ENCODE peak calls at places on chromosome 12, in four cellular contexts. One of them, this sample, is unnamed.

GRCh38 chr12:212383-212798 is 1.6 kb downstream of the SLC6A12 start:
- DNase-seq in mesenchymal stem cell: no peak
- DNase-seq in H9: no peak
- DNase-seq in H1: no peak
- DNase-seq in this sample: no peak

GRCh38 chr12:116150001-116150400 is 127.5 kb downstream of the MED13L start:
- DNase-seq in mesenchymal stem cell: peak; percentile 41
- DNase-seq in H9: no peak
- DNase-seq in H1: no peak
- DNase-seq in this sample: peak; percentile 67

GRCh38 chr12:103742349-103742784 is 98.7 kb downstream of the NT5DC3 start:
- DNase-seq in mesenchymal stem cell: no peak
- DNase-seq in H9: no peak
- DNase-seq in H1: no peak
- DNase-seq in this sample: no peak

GRCh38 chr12:107847830-107848229 is 73.3 kb downstream of the ASCL4 start:
- DNase-seq in mesenchymal stem cell: no peak
- DNase-seq in H9: no peak
- DNase-seq in H1: no peak
- DNase-seq in this sample: no peak

GRCh38 chr12:89568484-89568883 is 42.6 kb upstream of the POC1B start:
- DNase-seq in mesenchymal stem cell: no peak
- DNase-seq in H9: no peak
- DNase-seq in H1: no peak
- DNase-seq in this sample: no peak

GRCh38 chr12:50057896-50058670 is 687 bp downstream of the ASIC1 start:
- DNase-seq in mesenchymal stem cell: no peak
- DNase-seq in H9: peak; percentile 29
- DNase-seq in H1: peak; percentile 46
- DNase-seq in this sample: no peak

GRCh38 chr12:121784460-121784859 is 9.0 kb downstream of the RHOF start:
- DNase-seq in mesenchymal stem cell: peak; percentile 83
- DNase-seq in H9: no peak
- DNase-seq in H1: no peak
- DNase-seq in this sample: peak; percentile 63

GRCh38 chr12:26630546-26631027 is 202.4 kb downstream of the ITPR2 start:
- DNase-seq in mesenchymal stem cell: peak; percentile 63
- DNase-seq in H9: no peak
- DNase-seq in H1: no peak
- DNase-seq in this sample: peak; percentile 52

GRCh38 chr12:53295891-53296219 is 513 bp downstream of the PFDN5 start:
- DNase-seq in mesenchymal stem cell: no peak
- DNase-seq in H9: no peak
- DNase-seq in H1: no peak
- DNase-seq in this sample: no peak

GRCh38 chr12:53300187-53300586 is 692 bp downstream of the MYG1 start:
- DNase-seq in mesenchymal stem cell: peak; percentile 82
- DNase-seq in H9: no peak
- DNase-seq in H1: no peak
- DNase-seq in this sample: no peak

GRCh38 chr12:53298154-53298553 is 1.3 kb upstream of the MYG1 start:
- DNase-seq in mesenchymal stem cell: peak; percentile 85
- DNase-seq in H9: no peak
- DNase-seq in H1: no peak
- DNase-seq in this sample: peak; percentile 91

GRCh38 chr12:53299454-53300180 is at the start of gene MYG1:
- DNase-seq in mesenchymal stem cell: peak; percentile 92
- DNase-seq in H9: peak; percentile 98
- DNase-seq in H1: peak; percentile 87
- DNase-seq in this sample: peak; percentile 55

DNA sequence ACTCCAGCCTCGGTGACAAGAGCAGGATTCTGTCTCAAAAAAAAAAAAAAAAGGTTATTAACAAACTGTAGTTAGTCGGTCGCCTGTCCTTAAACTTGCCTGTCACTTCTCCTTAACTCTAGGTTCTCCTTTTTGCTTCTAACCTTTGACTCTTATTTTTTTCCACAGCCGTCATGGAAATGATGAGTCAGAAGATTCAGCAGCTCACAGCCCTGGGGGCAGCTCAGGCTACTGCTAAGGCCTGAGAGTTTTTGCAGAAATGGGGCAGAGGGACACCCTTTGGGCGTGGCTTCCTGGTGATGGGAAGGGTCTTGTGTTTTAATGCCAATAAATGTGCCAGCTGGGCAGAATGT is 418 bp upstream of the MYG1 start:
- DNase-seq in mesenchymal stem cell: peak; percentile 95
- DNase-seq in H9: no peak
- DNase-seq in H1: no peak
- DNase-seq in this sample: peak; percentile 99
- H4K91ac ChIP-seq in mesenchymal stem cell: no peak overlapping the region
- H4K91ac ChIP-seq in H9: no peak overlapping the region
- H4K91ac ChIP-seq in H1: no peak overlapping the region
- H4K91ac ChIP-seq in this sample: peak overlapping the region; percentile 64

DNA sequence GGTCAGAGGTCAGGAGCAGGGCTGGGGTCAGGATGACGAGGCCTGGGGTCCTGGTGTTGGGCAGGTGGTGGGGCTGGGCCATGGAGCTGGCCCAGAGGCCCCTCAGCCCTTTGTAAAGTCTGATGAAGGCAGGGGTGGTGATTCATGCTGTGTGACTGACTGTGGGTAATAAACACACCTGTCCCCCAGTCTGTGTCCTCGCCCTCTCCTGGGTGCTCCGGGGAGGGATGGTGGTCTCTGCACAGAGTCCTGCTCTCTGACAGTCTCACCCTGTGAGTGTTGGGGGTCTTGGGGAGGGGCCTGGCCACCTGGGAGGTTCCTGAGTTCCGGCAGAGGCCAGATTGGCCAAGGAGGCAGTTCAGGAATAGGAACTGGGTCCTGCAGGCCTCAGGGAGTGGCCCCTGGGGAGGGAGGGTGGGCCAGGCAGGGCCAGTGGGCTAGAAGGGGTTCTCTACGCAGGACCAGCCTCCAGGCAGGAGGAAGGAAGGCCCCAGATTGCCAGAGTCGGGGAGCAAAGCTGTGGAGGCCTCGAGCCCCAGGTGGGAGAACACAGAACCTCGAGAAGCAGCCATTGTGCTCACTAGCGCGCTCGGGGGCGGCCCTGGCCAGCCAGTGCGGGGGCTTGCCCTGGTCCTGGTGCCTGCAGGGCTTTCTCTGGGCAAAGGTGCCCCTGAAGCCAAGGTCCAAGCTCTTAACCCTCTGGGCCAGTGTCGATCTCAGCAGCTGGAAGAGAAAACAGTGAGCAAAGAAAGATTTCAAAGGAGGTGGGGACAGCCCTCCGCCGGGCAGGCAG is 14.4 kb downstream of the ACADS start:
- DNase-seq in mesenchymal stem cell: no peak
- DNase-seq in H9: no peak
- DNase-seq in H1: no peak
- DNase-seq in this sample: no peak
- H3K14ac ChIP-seq in mesenchymal stem cell: no peak overlapping the region
- H3K14ac ChIP-seq in H9: no peak overlapping the region
- H3K14ac ChIP-seq in H1: no peak overlapping the region
- H3K14ac ChIP-seq in this sample: no peak overlapping the region

GRCh38 chr12:93456077-93456476 is 11.2 kb upstream of the MRPL42 start:
- DNase-seq in mesenchymal stem cell: no peak
- DNase-seq in H9: no peak
- DNase-seq in H1: no peak
- DNase-seq in this sample: no peak

GRCh38 chr12:93451423-93452158 is 9.8 kb upstream of the UBE2N start:
- DNase-seq in mesenchymal stem cell: no peak
- DNase-seq in H9: no peak
- DNase-seq in H1: no peak
- DNase-seq in this sample: no peak

GRCh38 chr12:93448796-93449195 is 7.0 kb upstream of the UBE2N start:
- DNase-seq in mesenchymal stem cell: no peak
- DNase-seq in H9: no peak
- DNase-seq in H1: no peak
- DNase-seq in this sample: no peak

GRCh38 chr12:93449277-93449676 is 7.5 kb upstream of the UBE2N start:
- DNase-seq in mesenchymal stem cell: no peak
- DNase-seq in H9: no peak
- DNase-seq in H1: no peak
- DNase-seq in this sample: no peak

DNA sequence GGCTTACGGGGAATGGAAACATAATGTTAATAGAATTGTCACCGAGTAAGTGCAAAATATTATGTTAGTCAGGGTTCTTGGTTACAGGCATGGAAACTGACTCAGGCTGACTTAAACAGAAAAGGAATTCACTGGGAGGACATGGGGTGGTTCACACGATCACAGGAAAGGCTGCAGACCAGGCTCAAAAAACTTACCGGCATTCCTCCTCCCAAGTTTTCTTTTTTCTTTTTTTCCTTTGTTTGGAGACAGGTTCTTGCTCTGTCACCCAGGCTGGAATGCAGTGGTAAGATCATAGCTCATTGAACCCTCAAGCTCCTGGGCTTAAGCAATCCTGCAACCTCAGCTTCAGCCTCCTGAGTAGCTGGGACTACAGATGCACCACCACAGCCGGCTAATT is 11.9 kb upstream of the UBE2N start:
- DNase-seq in mesenchymal stem cell: peak; percentile 37
- DNase-seq in H9: no peak
- DNase-seq in H1: no peak
- DNase-seq in this sample: no peak
- H2BK5ac ChIP-seq in mesenchymal stem cell: no peak overlapping the region
- H2BK5ac ChIP-seq in H9: no peak overlapping the region
- H2BK5ac ChIP-seq in H1: no peak overlapping the region
- H2BK5ac ChIP-seq in this sample: peak overlapping the region; percentile 31

GRCh38 chr12:99768758-99769157 is 121.2 kb downstream of the GARIN6 start:
- DNase-seq in mesenchymal stem cell: no peak
- DNase-seq in H9: no peak
- DNase-seq in H1: no peak
- DNase-seq in this sample: peak; percentile 30

GRCh38 chr12:99771659-99772058 is 124.1 kb downstream of the GARIN6 start:
- DNase-seq in mesenchymal stem cell: no peak
- DNase-seq in H9: no peak
- DNase-seq in H1: no peak
- DNase-seq in this sample: no peak

GRCh38 chr12:99767809-99768208 is 120.3 kb downstream of the GARIN6 start:
- DNase-seq in mesenchymal stem cell: peak; percentile 23
- DNase-seq in H9: no peak
- DNase-seq in H1: no peak
- DNase-seq in this sample: peak; percentile 40

GRCh38 chr12:99769581-99769980 is 122.0 kb downstream of the GARIN6 start:
- DNase-seq in mesenchymal stem cell: no peak
- DNase-seq in H9: no peak
- DNase-seq in H1: no peak
- DNase-seq in this sample: no peak

GRCh38 chr12:99772274-99772673 is 124.7 kb downstream of the GARIN6 start:
- DNase-seq in mesenchymal stem cell: no peak
- DNase-seq in H9: no peak
- DNase-seq in H1: no peak
- DNase-seq in this sample: peak; percentile 18
- H4K91ac ChIP-seq in mesenchymal stem cell: no peak overlapping the region
- H4K91ac ChIP-seq in H9: no peak overlapping the region
- H4K91ac ChIP-seq in H1: no peak overlapping the region
- H4K91ac ChIP-seq in this sample: no peak overlapping the region

GRCh38 chr12:57230381-57231155 is 1.1 kb downstream of the SHMT2 start:
- DNase-seq in mesenchymal stem cell: no peak
- DNase-seq in H9: no peak
- DNase-seq in H1: no peak
- DNase-seq in this sample: no peak

GRCh38 chr12:57232156-57232756 is 2.7 kb downstream of the SHMT2 start:
- DNase-seq in mesenchymal stem cell: no peak
- DNase-seq in H9: no peak
- DNase-seq in H1: no peak
- DNase-seq in this sample: no peak

GRCh38 chr12:57233357-57234232 is 4.1 kb downstream of the SHMT2 start:
- DNase-seq in mesenchymal stem cell: peak; percentile 74
- DNase-seq in H9: no peak
- DNase-seq in H1: no peak
- DNase-seq in this sample: no peak

GRCh38 chr12:57229634-57230380 is at the start of gene SHMT2:
- DNase-seq in mesenchymal stem cell: peak; percentile 96
- DNase-seq in H9: peak; percentile 98
- DNase-seq in H1: peak; percentile 94
- DNase-seq in this sample: peak; percentile 97

DNA sequence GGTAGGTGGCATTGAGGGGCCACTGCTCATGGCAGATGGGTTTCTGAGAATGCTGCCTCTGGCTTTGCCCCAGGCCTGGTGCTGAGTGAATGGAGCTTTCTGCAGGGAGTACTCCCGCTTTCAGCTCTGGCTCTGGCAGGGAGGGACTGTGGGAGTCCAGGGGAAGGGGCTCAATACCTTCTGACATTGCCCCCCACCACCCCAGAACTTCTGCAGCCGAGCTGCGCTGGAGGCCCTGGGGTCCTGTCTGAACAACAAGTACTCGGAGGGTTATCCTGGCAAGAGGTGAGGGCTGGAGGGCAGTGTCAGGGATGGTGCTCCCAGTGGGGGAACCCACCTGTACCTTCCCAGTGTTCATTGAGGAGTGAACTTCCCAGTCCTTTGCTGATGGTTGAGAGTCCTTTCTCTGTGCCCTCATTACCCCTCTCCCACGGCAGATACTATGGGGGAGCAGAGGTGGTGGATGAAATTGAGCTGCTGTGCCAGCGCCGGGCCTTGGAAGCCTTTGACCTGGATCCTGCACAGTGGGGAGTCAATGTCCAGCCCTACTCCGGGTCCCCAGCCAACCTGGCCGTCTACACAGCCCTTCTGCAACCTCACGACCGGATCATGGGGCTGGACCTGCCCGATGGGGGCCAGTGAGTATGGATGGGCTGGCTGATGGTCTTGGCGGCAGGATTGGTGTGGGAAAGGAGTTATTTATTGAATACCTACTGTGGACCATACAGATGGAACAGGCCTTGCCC is 1.9 kb downstream of the SHMT2 start:
- DNase-seq in mesenchymal stem cell: no peak
- DNase-seq in H9: no peak
- DNase-seq in H1: no peak
- DNase-seq in this sample: no peak
- H3K14ac ChIP-seq in mesenchymal stem cell: no peak overlapping the region
- H3K14ac ChIP-seq in H9: no peak overlapping the region
- H3K14ac ChIP-seq in H1: no peak overlapping the region
- H3K14ac ChIP-seq in this sample: no peak overlapping the region

DNA sequence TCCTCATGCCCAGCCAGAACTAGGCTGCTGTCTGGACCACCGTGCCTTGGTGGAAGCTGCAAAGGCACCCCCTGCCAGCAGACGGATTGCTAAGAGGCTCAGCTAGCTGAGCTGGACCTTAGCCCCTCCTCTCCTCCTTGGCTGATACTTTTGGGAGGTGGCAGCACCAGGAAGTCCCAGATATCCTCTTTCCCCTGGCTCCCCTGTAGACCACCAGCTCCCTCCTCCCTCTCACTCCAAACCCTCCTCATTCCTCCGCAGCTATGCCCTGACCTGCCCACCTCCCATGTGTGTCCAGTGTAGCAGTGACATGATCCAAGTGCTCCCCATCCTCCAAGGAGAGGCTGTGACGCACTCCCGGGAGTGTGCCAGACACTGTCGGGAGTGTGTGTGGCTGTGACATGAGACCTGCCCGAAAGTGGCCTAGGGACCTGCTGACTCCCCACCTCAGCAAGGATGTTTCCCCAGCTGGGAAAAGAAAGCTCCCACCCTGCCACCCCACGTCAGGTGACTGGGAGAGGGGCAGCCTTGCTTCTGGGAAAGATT is 21.1 kb downstream of the ABCB9 start:
- DNase-seq in mesenchymal stem cell: no peak
- DNase-seq in H9: no peak
- DNase-seq in H1: no peak
- DNase-seq in this sample: no peak
- H2BK5ac ChIP-seq in mesenchymal stem cell: no peak overlapping the region
- H2BK5ac ChIP-seq in H9: no peak overlapping the region
- H2BK5ac ChIP-seq in H1: no peak overlapping the region
- H2BK5ac ChIP-seq in this sample: no peak overlapping the region